ENCODE peak calls at places on chromosome 12, in five cellular contexts. One of them, this sample, is unnamed.

GRCh38 chr12:46875095-46875494 is 49.3 kb upstream of the SLC38A4 start:
- DNase-seq in left colon: no peak
- DNase-seq in COR-L47: no peak
- DNase-seq in Peyer's patch: no peak
- DNase-seq in cardiac fibroblast: no peak
- DNase-seq in this sample: no peak

GRCh38 chr12:130878193-130879185 is 6.6 kb downstream of the RAN start:
- DNase-seq in Peyer's patch: no peak
- DNase-seq in left colon: no peak
- DNase-seq in COR-L47: no peak
- DNase-seq in cardiac fibroblast: no peak
- DNase-seq in this sample: no peak

GRCh38 chr12:121009744-121010143 is 6.5 kb downstream of the C12orf43 start:
- DNase-seq in Peyer's patch: no peak
- DNase-seq in left colon: no peak
- DNase-seq in COR-L47: no peak
- DNase-seq in cardiac fibroblast: peak
- DNase-seq in this sample: peak

GRCh38 chr12:73361867-73362230 is 1089.7 kb downstream of the TRHDE start:
- DNase-seq in left colon: no peak
- DNase-seq in Peyer's patch: no peak
- DNase-seq in COR-L47: no peak
- DNase-seq in cardiac fibroblast: no peak
- DNase-seq in this sample: no peak

GRCh38 chr12:34387711-34388635 is 365.7 kb downstream of the ALG10 start:
- DNase-seq in COR-L47: no peak
- DNase-seq in cardiac fibroblast: no peak
- DNase-seq in Peyer's patch: no peak
- DNase-seq in left colon: no peak
- DNase-seq in this sample: no peak

GRCh38 chr12:66665416-66665815 is 13.5 kb downstream of the GRIP1 start:
- DNase-seq in Peyer's patch: no peak
- DNase-seq in COR-L47: no peak
- DNase-seq in left colon: no peak
- DNase-seq in cardiac fibroblast: no peak
- DNase-seq in this sample: peak

GRCh38 chr12:77229640-77230442 is 164.5 kb upstream of the E2F7 start:
- DNase-seq in Peyer's patch: no peak
- DNase-seq in COR-L47: no peak
- DNase-seq in left colon: no peak
- DNase-seq in cardiac fibroblast: peak
- DNase-seq in this sample: no peak

GRCh38 chr12:4272014-4272975 is 1.3 kb upstream of the CCND2 start:
- DNase-seq in left colon: peak
- DNase-seq in cardiac fibroblast: peak
- DNase-seq in COR-L47: no peak
- DNase-seq in Peyer's patch: peak
- DNase-seq in this sample: peak

GRCh38 chr12:107118624-107119023 is 25.3 kb upstream of the CRY1 start:
- DNase-seq in COR-L47: no peak
- DNase-seq in Peyer's patch: no peak
- DNase-seq in left colon: no peak
- DNase-seq in cardiac fibroblast: no peak
- DNase-seq in this sample: no peak

GRCh38 chr12:8948711-8949524 is 527 bp downstream of the M6PR start:
- DNase-seq in Peyer's patch: no peak
- DNase-seq in cardiac fibroblast: peak
- DNase-seq in left colon: no peak
- DNase-seq in COR-L47: no peak
- DNase-seq in this sample: peak

GRCh38 chr12:47820631-47821345 is 1.1 kb upstream of the HDAC7 start:
- DNase-seq in cardiac fibroblast: peak
- DNase-seq in Peyer's patch: peak
- DNase-seq in COR-L47: no peak
- DNase-seq in left colon: peak
- DNase-seq in this sample: peak

GRCh38 chr12:86349196-86349595 is 93.0 kb upstream of the MGAT4C start:
- DNase-seq in cardiac fibroblast: no peak
- DNase-seq in Peyer's patch: no peak
- DNase-seq in COR-L47: no peak
- DNase-seq in left colon: no peak
- DNase-seq in this sample: no peak

GRCh38 chr12:107337354-107338095 is 244.2 kb upstream of the CRY1 start:
- DNase-seq in Peyer's patch: no peak
- DNase-seq in COR-L47: no peak
- DNase-seq in cardiac fibroblast: peak
- DNase-seq in left colon: no peak
- DNase-seq in this sample: peak

GRCh38 chr12:15011162-15011561 is 38.3 kb downstream of the PDE6H start:
- DNase-seq in COR-L47: no peak
- DNase-seq in left colon: no peak
- DNase-seq in Peyer's patch: no peak
- DNase-seq in cardiac fibroblast: no peak
- DNase-seq in this sample: no peak

GRCh38 chr12:34398706-34399630 is 376.7 kb downstream of the ALG10 start:
- DNase-seq in cardiac fibroblast: no peak
- DNase-seq in Peyer's patch: peak
- DNase-seq in left colon: peak
- DNase-seq in COR-L47: no peak
- DNase-seq in this sample: no peak

GRCh38 chr12:39905152-39905551 is 200.7 kb downstream of the SLC2A13 start:
- DNase-seq in Peyer's patch: no peak
- DNase-seq in COR-L47: no peak
- DNase-seq in cardiac fibroblast: peak
- DNase-seq in left colon: peak
- DNase-seq in this sample: peak

GRCh38 chr12:96233941-96234461 is 39.8 kb downstream of the ELK3 start:
- DNase-seq in left colon: peak
- DNase-seq in Peyer's patch: peak
- DNase-seq in COR-L47: peak
- DNase-seq in cardiac fibroblast: peak
- DNase-seq in this sample: peak

GRCh38 chr12:107400686-107401447 is 284.7 kb upstream of the PWP1 start:
- DNase-seq in Peyer's patch: no peak
- DNase-seq in COR-L47: peak
- DNase-seq in left colon: no peak
- DNase-seq in cardiac fibroblast: peak
- DNase-seq in this sample: no peak

GRCh38 chr12:5047729-5048128 is 4.0 kb downstream of the KCNA5 start:
- DNase-seq in Peyer's patch: no peak
- DNase-seq in COR-L47: no peak
- DNase-seq in left colon: no peak
- DNase-seq in cardiac fibroblast: no peak
- DNase-seq in this sample: no peak

GRCh38 chr12:76346236-76346635 is 2.0 kb downstream of the BBS10 start:
- DNase-seq in COR-L47: no peak
- DNase-seq in left colon: no peak
- DNase-seq in Peyer's patch: no peak
- DNase-seq in cardiac fibroblast: peak
- DNase-seq in this sample: no peak

GRCh38 chr12:128940974-128941373 is 87.7 kb downstream of the GLT1D1 start:
- DNase-seq in Peyer's patch: no peak
- DNase-seq in cardiac fibroblast: no peak
- DNase-seq in COR-L47: no peak
- DNase-seq in left colon: no peak
- DNase-seq in this sample: no peak

GRCh38 chr12:104296718-104297117 is 6.8 kb upstream of the EID3 start:
- DNase-seq in Peyer's patch: no peak
- DNase-seq in left colon: no peak
- DNase-seq in cardiac fibroblast: no peak
- DNase-seq in COR-L47: no peak
- DNase-seq in this sample: no peak

GRCh38 chr12:57434517-57435223 is at the start of gene INHBC:
- DNase-seq in COR-L47: no peak
- DNase-seq in left colon: no peak
- DNase-seq in cardiac fibroblast: no peak
- DNase-seq in Peyer's patch: no peak
- DNase-seq in this sample: no peak

GRCh38 chr12:6697584-6698351 is 2.8 kb downstream of the PIANP start:
- DNase-seq in Peyer's patch: no peak
- DNase-seq in cardiac fibroblast: peak
- DNase-seq in left colon: no peak
- DNase-seq in COR-L47: no peak
- DNase-seq in this sample: peak

GRCh38 chr12:16090974-16091373 is 179.8 kb downstream of the DERA start:
- DNase-seq in COR-L47: no peak
- DNase-seq in cardiac fibroblast: no peak
- DNase-seq in left colon: no peak
- DNase-seq in Peyer's patch: no peak
- DNase-seq in this sample: no peak

GRCh38 chr12:67026847-67027246 is 242.3 kb upstream of the CAND1 start:
- DNase-seq in Peyer's patch: no peak
- DNase-seq in left colon: no peak
- DNase-seq in COR-L47: no peak
- DNase-seq in cardiac fibroblast: no peak
- DNase-seq in this sample: no peak

GRCh38 chr12:20270557-20270956 is 97.8 kb upstream of the PDE3A start:
- DNase-seq in left colon: no peak
- DNase-seq in cardiac fibroblast: no peak
- DNase-seq in Peyer's patch: no peak
- DNase-seq in COR-L47: no peak
- DNase-seq in this sample: no peak

GRCh38 chr12:62817556-62818271 is 117.2 kb downstream of the PPM1H start:
- DNase-seq in cardiac fibroblast: peak
- DNase-seq in COR-L47: no peak
- DNase-seq in left colon: no peak
- DNase-seq in Peyer's patch: no peak
- DNase-seq in this sample: peak

GRCh38 chr12:49842519-49843352 is at the start of gene BCDIN3D:
- DNase-seq in Peyer's patch: peak
- DNase-seq in COR-L47: peak
- DNase-seq in cardiac fibroblast: peak
- DNase-seq in left colon: peak
- DNase-seq in this sample: peak

GRCh38 chr12:82507656-82508055 is 149.3 kb downstream of the METTL25 start:
- DNase-seq in left colon: no peak
- DNase-seq in Peyer's patch: no peak
- DNase-seq in cardiac fibroblast: no peak
- DNase-seq in COR-L47: no peak
- DNase-seq in this sample: no peak

GRCh38 chr12:14356147-14356546 is 9.3 kb upstream of the ATF7IP start:
- DNase-seq in Peyer's patch: no peak
- DNase-seq in cardiac fibroblast: no peak
- DNase-seq in left colon: no peak
- DNase-seq in COR-L47: no peak
- DNase-seq in this sample: peak

GRCh38 chr12:113325938-113326337 is 9.0 kb downstream of the SLC8B1 start:
- DNase-seq in Peyer's patch: no peak
- DNase-seq in COR-L47: no peak
- DNase-seq in left colon: no peak
- DNase-seq in cardiac fibroblast: peak
- DNase-seq in this sample: no peak

GRCh38 chr12:88893801-88894200 is 313.5 kb upstream of the KITLG start:
- DNase-seq in cardiac fibroblast: no peak
- DNase-seq in Peyer's patch: no peak
- DNase-seq in left colon: no peak
- DNase-seq in COR-L47: no peak
- DNase-seq in this sample: no peak

GRCh38 chr12:101608301-101609133 is 13.7 kb downstream of the MYBPC1 start:
- DNase-seq in left colon: peak
- DNase-seq in Peyer's patch: peak
- DNase-seq in COR-L47: peak
- DNase-seq in cardiac fibroblast: no peak
- DNase-seq in this sample: no peak

This sample was measured in mammary epithelial cell.